ENCODE peak calls at places on chromosomes 6 and 20, in seven cellular contexts. One of them, this sample, is unnamed.

GRCh38 chr6:100455230-100456124 is 9.2 kb downstream of the SIM1 start:
- DNase-seq in HL-60: no peak
- DNase-seq in suprapubic skin: no peak
- DNase-seq in GM12878: no peak
- DNase-seq in GM23338: peak; percentile 76
- DNase-seq in prostate gland: no peak
- DNase-seq in stomach: no peak
- DNase-seq in this sample: no peak

GRCh38 chr20:37389844-37390275 is 43.9 kb downstream of the SRC start:
- DNase-seq in suprapubic skin: no peak
- DNase-seq in HL-60: no peak
- DNase-seq in stomach: no peak
- DNase-seq in GM23338: no peak
- DNase-seq in prostate gland: no peak
- DNase-seq in GM12878: no peak
- DNase-seq in this sample: peak; percentile 4

GRCh38 chr20:48846516-48847492 is 19.0 kb upstream of the PREX1 start:
- DNase-seq in suprapubic skin: no peak
- DNase-seq in prostate gland: no peak
- DNase-seq in stomach: no peak
- DNase-seq in GM23338: peak; percentile 82
- DNase-seq in GM12878: peak; percentile 93
- DNase-seq in HL-60: peak; percentile 61
- DNase-seq in this sample: peak; percentile 57

GRCh38 chr20:4711511-4711910 is 10.2 kb upstream of the PRND start:
- DNase-seq in HL-60: no peak
- DNase-seq in GM12878: no peak
- DNase-seq in stomach: no peak
- DNase-seq in GM23338: no peak
- DNase-seq in prostate gland: no peak
- DNase-seq in suprapubic skin: no peak
- DNase-seq in this sample: no peak

GRCh38 chr6:38925110-38925509 is 123.5 kb upstream of the GLP1R start:
- DNase-seq in HL-60: no peak
- DNase-seq in prostate gland: no peak
- DNase-seq in GM12878: no peak
- DNase-seq in GM23338: no peak
- DNase-seq in suprapubic skin: no peak
- DNase-seq in stomach: no peak
- DNase-seq in this sample: no peak

GRCh38 chr20:22557403-22558276 is 26.7 kb downstream of the FOXA2 start:
- DNase-seq in GM12878: no peak
- DNase-seq in prostate gland: no peak
- DNase-seq in GM23338: no peak
- DNase-seq in HL-60: no peak
- DNase-seq in suprapubic skin: no peak
- DNase-seq in stomach: no peak
- DNase-seq in this sample: no peak

GRCh38 chr6:151027936-151028838 is 162.7 kb downstream of the MTHFD1L start:
- DNase-seq in suprapubic skin: peak; percentile 72
- DNase-seq in GM12878: no peak
- DNase-seq in HL-60: no peak
- DNase-seq in GM23338: no peak
- DNase-seq in prostate gland: no peak
- DNase-seq in stomach: no peak
- DNase-seq in this sample: no peak

GRCh38 chr6:17103715-17104114 is 1.9 kb downstream of the STMND1 start:
- DNase-seq in HL-60: no peak
- DNase-seq in GM23338: peak; percentile 75
- DNase-seq in prostate gland: no peak
- DNase-seq in suprapubic skin: no peak
- DNase-seq in stomach: no peak
- DNase-seq in GM12878: no peak
- DNase-seq in this sample: no peak

GRCh38 chr20:49859011-49859410 is 46.4 kb downstream of the SLC9A8 start:
- DNase-seq in GM23338: no peak
- DNase-seq in stomach: no peak
- DNase-seq in GM12878: no peak
- DNase-seq in prostate gland: no peak
- DNase-seq in HL-60: no peak
- DNase-seq in suprapubic skin: no peak
- DNase-seq in this sample: no peak

GRCh38 chr6:159169193-159169555 is at the start of gene FNDC1:
- DNase-seq in stomach: no peak
- DNase-seq in prostate gland: no peak
- DNase-seq in GM12878: no peak
- DNase-seq in suprapubic skin: no peak
- DNase-seq in GM23338: peak; percentile 75
- DNase-seq in HL-60: no peak
- DNase-seq in this sample: peak; percentile 80

DNA sequence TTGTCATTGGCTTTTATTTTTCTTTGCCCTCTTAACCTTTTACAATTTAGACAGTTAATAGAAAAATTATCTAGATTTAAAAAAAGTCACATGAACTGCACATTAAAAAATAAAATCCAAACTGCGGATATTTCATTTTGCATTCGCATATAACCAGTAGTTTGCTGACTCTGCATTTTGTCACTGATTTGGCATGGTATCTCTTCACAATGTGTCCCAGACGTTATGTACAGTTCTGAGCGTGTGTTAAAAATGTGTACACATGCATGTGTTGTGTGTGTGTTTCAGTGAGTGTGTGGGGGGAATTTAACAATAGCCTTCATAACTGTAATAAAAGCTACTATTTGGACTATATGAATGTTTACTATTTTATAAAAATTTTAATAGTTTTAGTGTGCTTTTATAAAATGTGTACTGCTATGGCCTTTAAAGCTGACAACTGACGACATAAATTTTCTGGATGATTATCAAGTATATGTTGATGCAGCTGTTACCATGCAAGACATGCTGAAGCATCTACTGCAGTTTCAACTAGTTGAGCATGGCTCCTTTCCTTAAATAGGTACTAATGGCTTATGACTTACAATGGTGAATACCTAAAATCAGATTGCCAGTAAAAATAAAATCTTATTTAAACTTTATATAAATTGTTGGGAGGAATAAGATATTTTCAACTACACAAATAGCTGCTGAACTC is 67.7 kb downstream of the HMGCLL1 start:
- DNase-seq in GM23338: no peak
- DNase-seq in GM12878: no peak
- DNase-seq in suprapubic skin: no peak
- DNase-seq in prostate gland: peak; percentile 4
- DNase-seq in stomach: no peak
- DNase-seq in HL-60: no peak
- DNase-seq in this sample: no peak
- TF ChIP-seq POLR2AphosphoS5 in GM23338: no peak
- TF ChIP-seq POLR2AphosphoS5 in GM12878: no peak
- TF ChIP-seq POLR2AphosphoS5 in suprapubic skin: no peak
- TF ChIP-seq POLR2AphosphoS5 in prostate gland: peak; percentile 29
- TF ChIP-seq POLR2AphosphoS5 in stomach: no peak
- TF ChIP-seq POLR2AphosphoS5 in HL-60: no peak
- TF ChIP-seq POLR2AphosphoS5 in this sample: no peak

DNA sequence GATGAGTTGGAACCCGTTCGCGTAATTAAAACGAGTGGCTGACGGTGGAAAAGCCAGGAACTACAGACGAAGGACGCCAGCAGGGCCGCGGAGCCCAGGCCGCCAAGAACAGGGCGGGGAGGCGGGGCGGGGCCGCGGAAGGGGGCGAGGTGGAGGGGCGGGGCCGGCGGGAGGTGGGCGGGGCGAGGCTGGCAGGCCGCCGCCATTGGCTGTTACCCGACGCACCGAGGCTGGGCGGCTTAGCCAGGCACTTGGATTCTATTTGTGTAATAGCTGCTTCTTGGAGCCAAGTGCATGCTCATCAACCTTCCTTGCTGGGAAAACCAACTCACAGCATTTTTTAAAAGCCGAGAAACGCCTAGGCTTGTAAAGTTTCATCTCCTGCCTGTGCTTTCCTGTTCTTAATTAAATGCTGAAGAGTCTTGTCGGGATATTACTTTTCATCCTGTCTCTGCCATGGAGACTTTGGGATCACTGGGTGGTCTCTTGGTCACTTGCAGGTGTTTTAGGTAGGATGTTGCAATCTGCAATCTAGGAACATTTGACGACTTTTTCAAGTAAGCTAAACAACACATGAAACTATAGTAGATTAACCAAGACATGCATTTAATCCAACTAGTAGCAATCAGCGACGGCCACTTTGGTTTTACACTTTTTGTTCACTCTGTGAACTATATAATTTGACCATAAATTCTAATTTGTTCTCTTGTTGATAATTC is 245.0 kb downstream of the ARID1B start:
- DNase-seq in GM23338: peak; percentile 88
- DNase-seq in GM12878: no peak
- DNase-seq in stomach: peak; percentile 89
- DNase-seq in suprapubic skin: peak; percentile 95
- DNase-seq in HL-60: peak; percentile 82
- DNase-seq in prostate gland: peak; percentile 91
- DNase-seq in this sample: peak; percentile 75
- TF ChIP-seq POLR2AphosphoS5 in GM23338: peak; percentile 71
- TF ChIP-seq POLR2AphosphoS5 in GM12878: no peak
- TF ChIP-seq POLR2AphosphoS5 in stomach: peak; percentile 30
- TF ChIP-seq POLR2AphosphoS5 in suprapubic skin: no peak
- TF ChIP-seq POLR2AphosphoS5 in HL-60: peak; percentile 47
- TF ChIP-seq POLR2AphosphoS5 in prostate gland: peak; percentile 91
- TF ChIP-seq POLR2AphosphoS5 in this sample: no peak

GRCh38 chr20:24732076-24732475 is 217.0 kb upstream of the CST7 start:
- DNase-seq in prostate gland: no peak
- DNase-seq in GM12878: no peak
- DNase-seq in suprapubic skin: no peak
- DNase-seq in GM23338: no peak
- DNase-seq in HL-60: no peak
- DNase-seq in stomach: no peak
- DNase-seq in this sample: no peak
- TF ChIP-seq POLR2AphosphoS5 in prostate gland: no peak
- TF ChIP-seq POLR2AphosphoS5 in GM12878: no peak
- TF ChIP-seq POLR2AphosphoS5 in suprapubic skin: no peak
- TF ChIP-seq POLR2AphosphoS5 in GM23338: no peak
- TF ChIP-seq POLR2AphosphoS5 in HL-60: no peak
- TF ChIP-seq POLR2AphosphoS5 in stomach: no peak
- TF ChIP-seq POLR2AphosphoS5 in this sample: no peak

DNA sequence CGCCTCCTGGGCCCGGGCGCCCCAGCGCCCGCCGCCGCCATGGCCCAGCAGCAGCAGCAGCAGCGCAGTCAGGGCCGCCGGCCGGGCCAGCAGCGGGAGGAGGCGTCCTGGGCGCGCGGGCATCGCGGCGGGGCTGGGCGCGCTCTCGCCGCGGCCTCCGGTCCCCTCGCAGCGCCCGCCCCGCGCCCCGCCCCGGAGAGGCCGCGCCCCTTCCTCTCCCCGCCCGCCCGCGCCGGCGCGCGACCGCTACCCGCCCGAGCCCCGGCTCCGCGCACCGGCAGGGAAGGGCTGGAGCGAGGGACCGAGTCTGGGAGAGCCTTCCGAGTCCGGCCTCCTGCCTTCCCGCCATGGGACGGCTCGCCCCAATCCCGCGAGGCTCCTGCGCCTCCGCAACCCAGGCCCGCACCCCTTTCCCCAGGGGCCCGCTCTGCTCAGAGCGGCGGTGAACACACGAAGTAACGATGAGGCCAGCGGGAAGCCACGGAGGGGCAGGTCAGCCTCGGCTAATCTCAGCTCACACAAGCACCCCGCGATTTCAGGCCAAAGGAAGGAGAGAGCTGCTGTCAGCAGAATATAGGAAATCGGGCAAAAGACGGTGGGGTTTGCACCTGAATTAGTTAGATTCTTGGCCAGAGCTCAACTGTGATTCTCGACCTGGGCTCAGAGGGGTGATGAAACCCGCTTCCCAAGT is at the start of gene TXNDC5:
- DNase-seq in GM12878: no peak
- DNase-seq in GM23338: peak; percentile 82
- DNase-seq in prostate gland: peak; percentile 67
- DNase-seq in HL-60: peak; percentile 65
- DNase-seq in suprapubic skin: no peak
- DNase-seq in stomach: peak; percentile 84
- DNase-seq in this sample: peak; percentile 76
- TF ChIP-seq POLR2AphosphoS5 in GM12878: no peak
- TF ChIP-seq POLR2AphosphoS5 in GM23338: peak; percentile 69
- TF ChIP-seq POLR2AphosphoS5 in prostate gland: no peak
- TF ChIP-seq POLR2AphosphoS5 in HL-60: no peak
- TF ChIP-seq POLR2AphosphoS5 in suprapubic skin: no peak
- TF ChIP-seq POLR2AphosphoS5 in stomach: no peak
- TF ChIP-seq POLR2AphosphoS5 in this sample: no peak

GRCh38 chr6:168684471-168684870 is 243.5 kb downstream of the SMOC2 start:
- DNase-seq in stomach: no peak
- DNase-seq in prostate gland: no peak
- DNase-seq in GM23338: no peak
- DNase-seq in suprapubic skin: no peak
- DNase-seq in GM12878: no peak
- DNase-seq in HL-60: no peak
- DNase-seq in this sample: no peak

GRCh38 chr6:168683621-168684020 is 242.6 kb downstream of the SMOC2 start:
- DNase-seq in stomach: no peak
- DNase-seq in prostate gland: no peak
- DNase-seq in suprapubic skin: no peak
- DNase-seq in GM23338: no peak
- DNase-seq in HL-60: no peak
- DNase-seq in GM12878: no peak
- DNase-seq in this sample: no peak

GRCh38 chr6:168678588-168678987 is 237.6 kb downstream of the SMOC2 start:
- DNase-seq in prostate gland: no peak
- DNase-seq in GM23338: no peak
- DNase-seq in HL-60: no peak
- DNase-seq in GM12878: no peak
- DNase-seq in suprapubic skin: no peak
- DNase-seq in stomach: no peak
- DNase-seq in this sample: no peak

GRCh38 chr6:168684906-168685305 is 243.9 kb downstream of the SMOC2 start:
- DNase-seq in HL-60: no peak
- DNase-seq in GM12878: no peak
- DNase-seq in stomach: no peak
- DNase-seq in GM23338: no peak
- DNase-seq in prostate gland: no peak
- DNase-seq in suprapubic skin: no peak
- DNase-seq in this sample: no peak

GRCh38 chr6:168681748-168682147 is 240.8 kb downstream of the SMOC2 start:
- DNase-seq in suprapubic skin: no peak
- DNase-seq in GM23338: no peak
- DNase-seq in GM12878: no peak
- DNase-seq in stomach: no peak
- DNase-seq in HL-60: no peak
- DNase-seq in prostate gland: no peak
- DNase-seq in this sample: no peak
- TF ChIP-seq POLR2AphosphoS5 in suprapubic skin: no peak
- TF ChIP-seq POLR2AphosphoS5 in GM23338: no peak
- TF ChIP-seq POLR2AphosphoS5 in GM12878: no peak
- TF ChIP-seq POLR2AphosphoS5 in stomach: no peak
- TF ChIP-seq POLR2AphosphoS5 in HL-60: no peak
- TF ChIP-seq POLR2AphosphoS5 in prostate gland: no peak
- TF ChIP-seq POLR2AphosphoS5 in this sample: no peak

DNA sequence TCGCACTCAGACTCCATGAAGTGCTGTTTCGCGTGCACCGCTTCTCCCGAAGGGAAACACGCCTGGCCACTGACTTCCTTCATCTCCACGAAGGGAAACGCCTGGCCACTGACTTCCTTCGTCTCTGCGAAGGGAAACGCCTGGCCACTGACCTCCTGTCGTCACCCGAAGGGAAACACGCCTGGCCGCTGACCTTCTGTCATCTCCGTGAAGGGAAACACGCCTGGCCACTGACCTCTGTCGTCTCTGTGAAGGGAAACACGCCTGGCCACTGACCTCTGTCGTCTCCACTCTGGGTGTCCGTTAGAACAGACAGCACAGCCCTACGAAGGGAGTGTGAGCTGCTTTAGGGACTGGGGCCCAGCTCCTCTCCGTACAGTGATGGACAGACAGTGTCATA is 17.1 kb upstream of the ADRM1 start:
- DNase-seq in GM12878: no peak
- DNase-seq in GM23338: no peak
- DNase-seq in stomach: no peak
- DNase-seq in prostate gland: no peak
- DNase-seq in suprapubic skin: no peak
- DNase-seq in HL-60: no peak
- DNase-seq in this sample: no peak
- TF ChIP-seq POLR2AphosphoS5 in GM12878: no peak
- TF ChIP-seq POLR2AphosphoS5 in GM23338: no peak
- TF ChIP-seq POLR2AphosphoS5 in stomach: no peak
- TF ChIP-seq POLR2AphosphoS5 in prostate gland: no peak
- TF ChIP-seq POLR2AphosphoS5 in suprapubic skin: no peak
- TF ChIP-seq POLR2AphosphoS5 in HL-60: no peak
- TF ChIP-seq POLR2AphosphoS5 in this sample: no peak

This sample was measured in GM12891.